ENCODE peak calls at places on chromosome 16, in ten cellular contexts. One of them, this sample, is unnamed.

GRCh38 chr16:85557083-85557975 is 55.8 kb upstream of the GSE1 start:
- DNase-seq in AG04450: no peak
- DNase-seq in heart left ventricle: no peak
- DNase-seq in thoracic aorta: no peak
- DNase-seq in body of pancreas: peak; percentile 70
- DNase-seq in esophagus muscularis mucosa: no peak
- DNase-seq in esophagus squamous epithelium: no peak
- DNase-seq in MM.1S: peak; percentile 18
- DNase-seq in RWPE1: peak; percentile 81
- DNase-seq in WERI-Rb-1: no peak
- DNase-seq in this sample: no peak

GRCh38 chr16:89096042-89096717 is 2.5 kb downstream of the ACSF3 start:
- DNase-seq in AG04450: no peak
- DNase-seq in heart left ventricle: no peak
- DNase-seq in thoracic aorta: no peak
- DNase-seq in body of pancreas: no peak
- DNase-seq in esophagus muscularis mucosa: no peak
- DNase-seq in esophagus squamous epithelium: no peak
- DNase-seq in MM.1S: no peak
- DNase-seq in RWPE1: no peak
- DNase-seq in WERI-Rb-1: no peak
- DNase-seq in this sample: no peak

GRCh38 chr16:12458591-12459400 is 344.9 kb downstream of the CPPED1 start:
- DNase-seq in AG04450: no peak
- DNase-seq in heart left ventricle: peak; percentile 29
- DNase-seq in thoracic aorta: no peak
- DNase-seq in body of pancreas: no peak
- DNase-seq in esophagus muscularis mucosa: no peak
- DNase-seq in esophagus squamous epithelium: no peak
- DNase-seq in MM.1S: no peak
- DNase-seq in RWPE1: no peak
- DNase-seq in WERI-Rb-1: no peak
- DNase-seq in this sample: no peak

GRCh38 chr16:87608400-87608985 is 6.2 kb downstream of the JPH3 start:
- DNase-seq in AG04450: peak; percentile 13
- DNase-seq in heart left ventricle: peak; percentile 65
- DNase-seq in thoracic aorta: no peak
- DNase-seq in body of pancreas: peak; percentile 62
- DNase-seq in esophagus muscularis mucosa: no peak
- DNase-seq in esophagus squamous epithelium: no peak
- DNase-seq in MM.1S: peak; percentile 6
- DNase-seq in RWPE1: peak; percentile 73
- DNase-seq in WERI-Rb-1: no peak
- DNase-seq in this sample: no peak

GRCh38 chr16:71230122-71230845 is at the start of gene HYDIN:
- DNase-seq in AG04450: no peak
- DNase-seq in heart left ventricle: no peak
- DNase-seq in thoracic aorta: no peak
- DNase-seq in body of pancreas: peak; percentile 91
- DNase-seq in esophagus muscularis mucosa: no peak
- DNase-seq in esophagus squamous epithelium: no peak
- DNase-seq in MM.1S: no peak
- DNase-seq in RWPE1: peak; percentile 93
- DNase-seq in WERI-Rb-1: no peak
- DNase-seq in this sample: peak; percentile 16

GRCh38 chr16:70700101-70701020 is 14.5 kb upstream of the MTSS2 start:
- DNase-seq in AG04450: no peak
- DNase-seq in heart left ventricle: peak; percentile 77
- DNase-seq in thoracic aorta: no peak
- DNase-seq in body of pancreas: peak; percentile 57
- DNase-seq in esophagus muscularis mucosa: no peak
- DNase-seq in esophagus squamous epithelium: no peak
- DNase-seq in MM.1S: no peak
- DNase-seq in RWPE1: peak; percentile 89
- DNase-seq in WERI-Rb-1: no peak
- DNase-seq in this sample: peak; percentile 33

GRCh38 chr16:27217256-27217655 is 13.9 kb downstream of the KDM8 start:
- DNase-seq in AG04450: no peak
- DNase-seq in heart left ventricle: no peak
- DNase-seq in thoracic aorta: no peak
- DNase-seq in body of pancreas: no peak
- DNase-seq in esophagus muscularis mucosa: no peak
- DNase-seq in esophagus squamous epithelium: no peak
- DNase-seq in MM.1S: no peak
- DNase-seq in RWPE1: peak; percentile 35
- DNase-seq in WERI-Rb-1: no peak
- DNase-seq in this sample: no peak

GRCh38 chr16:83713597-83713996 is 94.2 kb upstream of the HSBP1 start:
- DNase-seq in AG04450: no peak
- DNase-seq in heart left ventricle: no peak
- DNase-seq in thoracic aorta: no peak
- DNase-seq in body of pancreas: no peak
- DNase-seq in esophagus muscularis mucosa: no peak
- DNase-seq in esophagus squamous epithelium: no peak
- DNase-seq in MM.1S: peak; percentile 8
- DNase-seq in RWPE1: no peak
- DNase-seq in WERI-Rb-1: no peak
- DNase-seq in this sample: no peak

GRCh38 chr16:88534731-88535141 is 35.5 kb upstream of the ZC3H18 start:
- DNase-seq in AG04450: no peak
- DNase-seq in heart left ventricle: peak; percentile 53
- DNase-seq in thoracic aorta: no peak
- DNase-seq in body of pancreas: peak; percentile 13
- DNase-seq in esophagus muscularis mucosa: no peak
- DNase-seq in esophagus squamous epithelium: no peak
- DNase-seq in MM.1S: no peak
- DNase-seq in RWPE1: peak; percentile 41
- DNase-seq in WERI-Rb-1: peak; percentile 27
- DNase-seq in this sample: no peak

GRCh38 chr16:12614662-12615278 is 188.9 kb downstream of the CPPED1 start:
- DNase-seq in AG04450: no peak
- DNase-seq in heart left ventricle: no peak
- DNase-seq in thoracic aorta: no peak
- DNase-seq in body of pancreas: no peak
- DNase-seq in esophagus muscularis mucosa: no peak
- DNase-seq in esophagus squamous epithelium: no peak
- DNase-seq in MM.1S: no peak
- DNase-seq in RWPE1: no peak
- DNase-seq in WERI-Rb-1: no peak
- DNase-seq in this sample: no peak

GRCh38 chr16:55489956-55490265 is 10.9 kb downstream of the MMP2 start:
- DNase-seq in AG04450: no peak
- DNase-seq in heart left ventricle: no peak
- DNase-seq in thoracic aorta: no peak
- DNase-seq in body of pancreas: no peak
- DNase-seq in esophagus muscularis mucosa: no peak
- DNase-seq in esophagus squamous epithelium: no peak
- DNase-seq in MM.1S: no peak
- DNase-seq in RWPE1: no peak
- DNase-seq in WERI-Rb-1: no peak
- DNase-seq in this sample: no peak

GRCh38 chr16:49838639-49839461 is 17.1 kb downstream of the ZNF423 start:
- DNase-seq in AG04450: no peak
- DNase-seq in heart left ventricle: no peak
- DNase-seq in thoracic aorta: no peak
- DNase-seq in body of pancreas: no peak
- DNase-seq in esophagus muscularis mucosa: no peak
- DNase-seq in esophagus squamous epithelium: no peak
- DNase-seq in MM.1S: no peak
- DNase-seq in RWPE1: no peak
- DNase-seq in WERI-Rb-1: no peak
- DNase-seq in this sample: no peak

GRCh38 chr16:49839462-49839825 is 16.5 kb downstream of the ZNF423 start:
- DNase-seq in AG04450: no peak
- DNase-seq in heart left ventricle: no peak
- DNase-seq in thoracic aorta: no peak
- DNase-seq in body of pancreas: no peak
- DNase-seq in esophagus muscularis mucosa: no peak
- DNase-seq in esophagus squamous epithelium: no peak
- DNase-seq in MM.1S: no peak
- DNase-seq in RWPE1: no peak
- DNase-seq in WERI-Rb-1: no peak
- DNase-seq in this sample: no peak

GRCh38 chr16:49836668-49837067 is 19.2 kb downstream of the ZNF423 start:
- DNase-seq in AG04450: no peak
- DNase-seq in heart left ventricle: no peak
- DNase-seq in thoracic aorta: no peak
- DNase-seq in body of pancreas: no peak
- DNase-seq in esophagus muscularis mucosa: no peak
- DNase-seq in esophagus squamous epithelium: no peak
- DNase-seq in MM.1S: no peak
- DNase-seq in RWPE1: no peak
- DNase-seq in WERI-Rb-1: no peak
- DNase-seq in this sample: no peak

GRCh38 chr16:49837673-49838360 is 18.1 kb downstream of the ZNF423 start:
- DNase-seq in AG04450: no peak
- DNase-seq in heart left ventricle: no peak
- DNase-seq in thoracic aorta: no peak
- DNase-seq in body of pancreas: no peak
- DNase-seq in esophagus muscularis mucosa: no peak
- DNase-seq in esophagus squamous epithelium: no peak
- DNase-seq in MM.1S: no peak
- DNase-seq in RWPE1: no peak
- DNase-seq in WERI-Rb-1: no peak
- DNase-seq in this sample: no peak

GRCh38 chr16:49838361-49838638 is 17.6 kb downstream of the ZNF423 start:
- DNase-seq in AG04450: no peak
- DNase-seq in heart left ventricle: no peak
- DNase-seq in thoracic aorta: no peak
- DNase-seq in body of pancreas: no peak
- DNase-seq in esophagus muscularis mucosa: no peak
- DNase-seq in esophagus squamous epithelium: no peak
- DNase-seq in MM.1S: no peak
- DNase-seq in RWPE1: no peak
- DNase-seq in WERI-Rb-1: no peak
- DNase-seq in this sample: no peak
- H3K27ac ChIP-seq in AG04450: no peak overlapping the region
- H3K27ac ChIP-seq in heart left ventricle: peak overlapping the region; percentile 65
- H3K27ac ChIP-seq in thoracic aorta: no peak overlapping the region
- H3K27ac ChIP-seq in body of pancreas: no peak overlapping the region
- H3K27ac ChIP-seq in esophagus muscularis mucosa: peak overlapping the region; percentile 91
- H3K27ac ChIP-seq in esophagus squamous epithelium: peak overlapping the region; percentile 87
- H3K27ac ChIP-seq in MM.1S: no peak overlapping the region
- H3K27ac ChIP-seq in RWPE1: no peak overlapping the region
- H3K27ac ChIP-seq in WERI-Rb-1: no peak overlapping the region
- H3K27ac ChIP-seq in this sample: no peak overlapping the region

DNA sequence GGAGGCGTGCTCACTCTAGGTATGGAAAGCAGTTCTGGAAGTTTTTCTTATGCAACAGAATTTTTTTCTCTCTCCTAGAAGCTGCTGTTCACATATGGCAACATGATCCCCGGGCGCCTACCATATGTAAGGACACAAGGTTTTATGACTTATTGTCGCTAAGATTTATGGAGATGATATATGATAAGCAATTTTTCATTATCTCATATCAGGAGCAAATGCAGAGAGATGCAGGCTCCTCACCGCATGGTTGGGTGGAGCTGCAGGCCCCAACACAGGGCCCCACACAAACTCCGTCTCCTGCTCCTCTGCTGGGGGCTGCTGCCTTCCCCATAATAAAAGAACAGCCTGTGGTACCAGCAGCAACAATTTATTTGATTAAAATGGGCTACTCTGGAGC is 181.9 kb downstream of the MAF start:
- DNase-seq in AG04450: no peak
- DNase-seq in heart left ventricle: no peak
- DNase-seq in thoracic aorta: no peak
- DNase-seq in body of pancreas: no peak
- DNase-seq in esophagus muscularis mucosa: no peak
- DNase-seq in esophagus squamous epithelium: no peak
- DNase-seq in MM.1S: no peak
- DNase-seq in RWPE1: no peak
- DNase-seq in WERI-Rb-1: no peak
- DNase-seq in this sample: no peak
- H3K27ac ChIP-seq in AG04450: no peak overlapping the region
- H3K27ac ChIP-seq in heart left ventricle: no peak overlapping the region
- H3K27ac ChIP-seq in thoracic aorta: no peak overlapping the region
- H3K27ac ChIP-seq in body of pancreas: no peak overlapping the region
- H3K27ac ChIP-seq in esophagus muscularis mucosa: no peak overlapping the region
- H3K27ac ChIP-seq in esophagus squamous epithelium: no peak overlapping the region
- H3K27ac ChIP-seq in MM.1S: no peak overlapping the region
- H3K27ac ChIP-seq in RWPE1: no peak overlapping the region
- H3K27ac ChIP-seq in WERI-Rb-1: no peak overlapping the region
- H3K27ac ChIP-seq in this sample: no peak overlapping the region

DNA sequence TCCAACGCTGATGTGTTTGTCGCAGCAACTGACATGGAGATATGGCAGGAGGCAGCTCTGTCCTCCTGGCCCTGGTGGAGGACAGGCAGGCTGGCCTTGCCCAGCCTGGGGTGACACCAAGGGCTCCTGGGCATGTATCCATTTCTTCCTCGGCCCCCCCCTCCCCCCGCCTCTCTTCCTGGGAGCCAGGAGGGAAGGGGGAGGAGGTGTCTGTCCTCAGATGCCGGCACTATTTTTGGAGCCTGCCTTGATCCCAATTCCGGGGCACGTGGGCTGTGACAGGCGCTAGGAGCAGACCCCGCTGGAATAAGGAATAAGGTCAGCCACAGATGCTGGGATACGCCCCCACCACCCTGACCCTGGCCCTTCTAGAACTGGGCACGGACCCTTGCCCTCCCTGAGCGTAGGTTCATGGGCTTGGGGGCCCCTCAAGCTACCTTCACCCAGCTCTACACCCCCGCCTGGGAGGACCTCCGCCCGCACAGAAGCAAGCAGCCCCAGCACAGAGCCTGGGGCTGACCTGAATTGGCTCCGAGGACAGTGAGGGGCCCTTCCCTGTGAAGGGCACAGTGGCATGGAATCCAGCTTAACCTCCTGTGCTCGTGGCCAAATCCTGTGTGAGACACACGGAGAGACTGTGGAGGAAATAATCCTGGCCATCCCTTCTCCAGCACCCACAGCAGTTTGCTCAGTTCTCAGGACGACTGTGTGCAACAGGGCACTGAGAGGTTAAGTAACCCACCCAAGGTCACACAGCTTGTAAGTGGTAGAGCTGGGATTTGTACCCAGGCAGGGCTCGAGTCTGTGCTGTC is 24.1 kb downstream of the SEC14L5 start:
- DNase-seq in AG04450: no peak
- DNase-seq in heart left ventricle: peak; percentile 72
- DNase-seq in thoracic aorta: no peak
- DNase-seq in body of pancreas: no peak
- DNase-seq in esophagus muscularis mucosa: no peak
- DNase-seq in esophagus squamous epithelium: no peak
- DNase-seq in MM.1S: no peak
- DNase-seq in RWPE1: no peak
- DNase-seq in WERI-Rb-1: peak; percentile 39
- DNase-seq in this sample: no peak
- H3K27ac ChIP-seq in AG04450: no peak overlapping the region
- H3K27ac ChIP-seq in heart left ventricle: peak overlapping the region; percentile 85
- H3K27ac ChIP-seq in thoracic aorta: no peak overlapping the region
- H3K27ac ChIP-seq in body of pancreas: no peak overlapping the region
- H3K27ac ChIP-seq in esophagus muscularis mucosa: no peak overlapping the region
- H3K27ac ChIP-seq in esophagus squamous epithelium: no peak overlapping the region
- H3K27ac ChIP-seq in MM.1S: no peak overlapping the region
- H3K27ac ChIP-seq in RWPE1: no peak overlapping the region
- H3K27ac ChIP-seq in WERI-Rb-1: no peak overlapping the region
- H3K27ac ChIP-seq in this sample: no peak overlapping the region

DNA sequence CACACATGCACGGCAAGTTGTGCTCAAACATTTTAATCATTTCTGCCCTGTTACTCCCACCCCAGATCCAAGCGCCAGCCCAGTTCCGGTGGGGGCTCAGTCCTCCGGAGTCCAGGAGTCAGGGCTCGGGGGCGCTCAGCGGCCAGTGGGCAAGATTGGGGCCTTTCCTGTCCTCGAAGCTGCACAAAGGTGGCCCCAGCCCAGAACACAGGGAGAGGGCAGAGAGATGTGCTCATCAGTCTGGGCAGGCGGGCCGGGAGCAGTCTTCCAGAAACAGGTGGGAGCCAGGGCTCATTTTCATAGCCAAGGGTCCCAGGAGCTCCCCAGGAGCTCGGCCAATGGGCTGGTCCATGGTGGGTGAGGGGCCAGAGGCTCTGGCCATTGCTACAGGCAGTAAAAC is 4.1 kb downstream of the PRSS8 start:
- DNase-seq in AG04450: no peak
- DNase-seq in heart left ventricle: no peak
- DNase-seq in thoracic aorta: no peak
- DNase-seq in body of pancreas: no peak
- DNase-seq in esophagus muscularis mucosa: no peak
- DNase-seq in esophagus squamous epithelium: no peak
- DNase-seq in MM.1S: no peak
- DNase-seq in RWPE1: no peak
- DNase-seq in WERI-Rb-1: no peak
- DNase-seq in this sample: no peak
- H3K27ac ChIP-seq in AG04450: no peak overlapping the region
- H3K27ac ChIP-seq in heart left ventricle: no peak overlapping the region
- H3K27ac ChIP-seq in thoracic aorta: no peak overlapping the region
- H3K27ac ChIP-seq in body of pancreas: peak overlapping the region; percentile 94
- H3K27ac ChIP-seq in esophagus muscularis mucosa: no peak overlapping the region
- H3K27ac ChIP-seq in esophagus squamous epithelium: peak overlapping the region; percentile 93
- H3K27ac ChIP-seq in MM.1S: no peak overlapping the region
- H3K27ac ChIP-seq in RWPE1: peak overlapping the region; percentile 98
- H3K27ac ChIP-seq in WERI-Rb-1: no peak overlapping the region
- H3K27ac ChIP-seq in this sample: peak overlapping the region; percentile 96

This sample was measured in epithelial cell of prostate.